ENCODE peak calls at places on chromosome 3, in nine cellular contexts. One of them, this sample, is unnamed. For H3K4me1, the result is how much of the 10 kb centered on the place peaks cover.

GRCh38 chr3:111954228-111954990 is 24.4 kb upstream of the ABHD10 start:
- DNase-seq in PC-3: no peak
- DNase-seq in heart right ventricle: no peak
- DNase-seq in body of pancreas: no peak
- DNase-seq in IMR-90: peak
- DNase-seq in esophagus muscularis mucosa: no peak
- DNase-seq in psoas muscle: no peak
- DNase-seq in HepG2: no peak
- DNase-seq in testis: no peak
- DNase-seq in this sample: no peak

GRCh38 chr3:56269755-56270154 is 198.5 kb downstream of the ERC2 start:
- DNase-seq in PC-3: no peak
- DNase-seq in heart right ventricle: peak
- DNase-seq in body of pancreas: no peak
- DNase-seq in IMR-90: no peak
- DNase-seq in esophagus muscularis mucosa: no peak
- DNase-seq in psoas muscle: no peak
- DNase-seq in HepG2: no peak
- DNase-seq in testis: peak
- DNase-seq in this sample: no peak

GRCh38 chr3:174495231-174495755 is 363.8 kb upstream of the NAALADL2 start:
- DNase-seq in PC-3: no peak
- DNase-seq in heart right ventricle: no peak
- DNase-seq in body of pancreas: no peak
- DNase-seq in IMR-90: peak
- DNase-seq in esophagus muscularis mucosa: no peak
- DNase-seq in psoas muscle: no peak
- DNase-seq in HepG2: no peak
- DNase-seq in testis: no peak
- DNase-seq in this sample: no peak

GRCh38 chr3:31671976-31672375 is 139.3 kb downstream of the STT3B start:
- DNase-seq in PC-3: no peak
- DNase-seq in heart right ventricle: no peak
- DNase-seq in body of pancreas: no peak
- DNase-seq in IMR-90: peak
- DNase-seq in esophagus muscularis mucosa: no peak
- DNase-seq in psoas muscle: no peak
- DNase-seq in HepG2: no peak
- DNase-seq in testis: no peak
- DNase-seq in this sample: no peak

GRCh38 chr3:13972679-13973379 is 93.0 kb upstream of the WNT7A start:
- DNase-seq in PC-3: no peak
- DNase-seq in heart right ventricle: no peak
- DNase-seq in body of pancreas: no peak
- DNase-seq in IMR-90: no peak
- DNase-seq in esophagus muscularis mucosa: no peak
- DNase-seq in psoas muscle: no peak
- DNase-seq in HepG2: no peak
- DNase-seq in testis: no peak
- DNase-seq in this sample: no peak

GRCh38 chr3:27456554-27456953 is 27.6 kb downstream of the SLC4A7 start:
- DNase-seq in PC-3: no peak
- DNase-seq in heart right ventricle: no peak
- DNase-seq in body of pancreas: no peak
- DNase-seq in IMR-90: peak
- DNase-seq in esophagus muscularis mucosa: no peak
- DNase-seq in psoas muscle: no peak
- DNase-seq in HepG2: no peak
- DNase-seq in testis: no peak
- DNase-seq in this sample: no peak

GRCh38 chr3:51692980-51693395 is 13.9 kb upstream of the GRM2 start:
- DNase-seq in PC-3: no peak
- DNase-seq in heart right ventricle: no peak
- DNase-seq in body of pancreas: no peak
- DNase-seq in IMR-90: no peak
- DNase-seq in esophagus muscularis mucosa: no peak
- DNase-seq in psoas muscle: no peak
- DNase-seq in HepG2: no peak
- DNase-seq in testis: no peak
- DNase-seq in this sample: no peak

GRCh38 chr3:137692803-137693431 is 71.2 kb upstream of the SOX14 start:
- DNase-seq in PC-3: peak
- DNase-seq in heart right ventricle: no peak
- DNase-seq in body of pancreas: peak
- DNase-seq in IMR-90: no peak
- DNase-seq in esophagus muscularis mucosa: no peak
- DNase-seq in psoas muscle: peak
- DNase-seq in HepG2: peak
- DNase-seq in testis: peak
- DNase-seq in this sample: no peak

GRCh38 chr3:51642462-51642861 is 28.6 kb upstream of the TEX264 start:
- DNase-seq in PC-3: peak
- DNase-seq in heart right ventricle: no peak
- DNase-seq in body of pancreas: no peak
- DNase-seq in IMR-90: peak
- DNase-seq in esophagus muscularis mucosa: no peak
- DNase-seq in psoas muscle: no peak
- DNase-seq in HepG2: no peak
- DNase-seq in testis: no peak
- DNase-seq in this sample: no peak

GRCh38 chr3:135865085-135865484 is 100.4 kb upstream of the PPP2R3A start:
- DNase-seq in PC-3: no peak
- DNase-seq in heart right ventricle: no peak
- DNase-seq in body of pancreas: no peak
- DNase-seq in IMR-90: peak
- DNase-seq in esophagus muscularis mucosa: no peak
- DNase-seq in psoas muscle: no peak
- DNase-seq in HepG2: no peak
- DNase-seq in testis: no peak
- DNase-seq in this sample: no peak

GRCh38 chr3:121165397-121165837 is 257.4 kb downstream of the STXBP5L start:
- DNase-seq in PC-3: peak
- DNase-seq in heart right ventricle: no peak
- DNase-seq in body of pancreas: no peak
- DNase-seq in IMR-90: no peak
- DNase-seq in esophagus muscularis mucosa: no peak
- DNase-seq in psoas muscle: no peak
- DNase-seq in HepG2: no peak
- DNase-seq in testis: no peak
- DNase-seq in this sample: no peak

GRCh38 chr3:45464336-45464809 is 76.0 kb downstream of the LARS2 start:
- DNase-seq in PC-3: no peak
- DNase-seq in heart right ventricle: peak
- DNase-seq in body of pancreas: no peak
- DNase-seq in IMR-90: peak
- DNase-seq in esophagus muscularis mucosa: peak
- DNase-seq in psoas muscle: no peak
- DNase-seq in HepG2: no peak
- DNase-seq in testis: peak
- DNase-seq in this sample: no peak

GRCh38 chr3:41176554-41176953 is 22.8 kb upstream of the CTNNB1 start:
- DNase-seq in PC-3: no peak
- DNase-seq in heart right ventricle: no peak
- DNase-seq in body of pancreas: no peak
- DNase-seq in IMR-90: no peak
- DNase-seq in esophagus muscularis mucosa: no peak
- DNase-seq in psoas muscle: no peak
- DNase-seq in HepG2: no peak
- DNase-seq in testis: no peak
- DNase-seq in this sample: no peak

GRCh38 chr3:135756016-135756695 is 209.4 kb upstream of the PPP2R3A start:
- DNase-seq in PC-3: no peak
- DNase-seq in heart right ventricle: no peak
- DNase-seq in body of pancreas: no peak
- DNase-seq in IMR-90: no peak
- DNase-seq in esophagus muscularis mucosa: peak
- DNase-seq in psoas muscle: no peak
- DNase-seq in HepG2: no peak
- DNase-seq in testis: no peak
- DNase-seq in this sample: no peak

GRCh38 chr3:111103807-111104206 is 32.2 kb downstream of the NECTIN3 start:
- DNase-seq in PC-3: peak
- DNase-seq in heart right ventricle: no peak
- DNase-seq in body of pancreas: no peak
- DNase-seq in IMR-90: peak
- DNase-seq in esophagus muscularis mucosa: no peak
- DNase-seq in psoas muscle: no peak
- DNase-seq in HepG2: no peak
- DNase-seq in testis: no peak
- DNase-seq in this sample: peak

GRCh38 chr3:50568947-50569749 is at the start of gene HEMK1:
- DNase-seq in PC-3: peak
- DNase-seq in heart right ventricle: peak
- DNase-seq in body of pancreas: peak
- DNase-seq in IMR-90: peak
- DNase-seq in esophagus muscularis mucosa: peak
- DNase-seq in psoas muscle: peak
- DNase-seq in HepG2: peak
- DNase-seq in testis: peak
- DNase-seq in this sample: peak
- TF ChIP-seq CTCF in PC-3: no peak
- TF ChIP-seq CTCF in heart right ventricle: no peak
- TF ChIP-seq CTCF in body of pancreas: no peak
- TF ChIP-seq CTCF in IMR-90: no peak
- TF ChIP-seq CTCF in esophagus muscularis mucosa: no peak
- TF ChIP-seq CTCF in psoas muscle: no peak
- TF ChIP-seq CTCF in HepG2: no peak
- TF ChIP-seq CTCF in testis: no peak
- TF ChIP-seq CTCF in this sample: no peak

GRCh38 chr3:62453448-62453847 is 80.1 kb upstream of the FEZF2 start:
- DNase-seq in PC-3: no peak
- DNase-seq in heart right ventricle: no peak
- DNase-seq in body of pancreas: no peak
- DNase-seq in IMR-90: no peak
- DNase-seq in esophagus muscularis mucosa: no peak
- DNase-seq in psoas muscle: no peak
- DNase-seq in HepG2: no peak
- DNase-seq in testis: no peak
- DNase-seq in this sample: no peak
- H3K4me1 ChIP-seq in PC-3: under half
- H3K4me1 ChIP-seq in heart right ventricle: under half
- H3K4me1 ChIP-seq in body of pancreas: under half
- H3K4me1 ChIP-seq in IMR-90: under half
- H3K4me1 ChIP-seq in esophagus muscularis mucosa: under half
- H3K4me1 ChIP-seq in psoas muscle: under half
- H3K4me1 ChIP-seq in HepG2: under half
- H3K4me1 ChIP-seq in testis: under half
- H3K4me1 ChIP-seq in this sample: under half

DNA sequence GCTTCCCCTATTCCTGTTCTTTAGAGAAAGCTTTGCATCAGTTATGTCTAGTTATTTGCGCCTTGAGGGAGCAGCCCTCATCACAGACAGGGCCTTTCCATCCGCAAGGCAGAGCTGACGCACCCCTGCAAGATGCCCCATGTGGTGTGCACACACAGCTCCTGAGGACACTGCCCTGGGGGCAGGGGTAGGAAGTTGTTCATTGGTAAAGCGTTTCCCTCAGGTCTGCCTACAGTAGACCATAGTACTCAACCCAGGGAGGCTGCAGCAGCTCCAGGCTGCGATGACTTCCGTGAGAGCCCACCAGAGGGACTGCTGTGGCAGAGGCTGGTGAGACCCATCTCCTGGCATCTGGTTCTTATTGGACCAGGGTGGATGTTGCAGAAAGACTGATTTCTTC is 55.1 kb upstream of the PLXNA1 start:
- DNase-seq in PC-3: peak
- DNase-seq in heart right ventricle: no peak
- DNase-seq in body of pancreas: no peak
- DNase-seq in IMR-90: no peak
- DNase-seq in esophagus muscularis mucosa: no peak
- DNase-seq in psoas muscle: no peak
- DNase-seq in HepG2: no peak
- DNase-seq in testis: no peak
- DNase-seq in this sample: no peak
- TF ChIP-seq CTCF in PC-3: no peak
- TF ChIP-seq CTCF in heart right ventricle: no peak
- TF ChIP-seq CTCF in body of pancreas: no peak
- TF ChIP-seq CTCF in IMR-90: no peak
- TF ChIP-seq CTCF in esophagus muscularis mucosa: no peak
- TF ChIP-seq CTCF in psoas muscle: no peak
- TF ChIP-seq CTCF in HepG2: no peak
- TF ChIP-seq CTCF in testis: no peak
- TF ChIP-seq CTCF in this sample: no peak

DNA sequence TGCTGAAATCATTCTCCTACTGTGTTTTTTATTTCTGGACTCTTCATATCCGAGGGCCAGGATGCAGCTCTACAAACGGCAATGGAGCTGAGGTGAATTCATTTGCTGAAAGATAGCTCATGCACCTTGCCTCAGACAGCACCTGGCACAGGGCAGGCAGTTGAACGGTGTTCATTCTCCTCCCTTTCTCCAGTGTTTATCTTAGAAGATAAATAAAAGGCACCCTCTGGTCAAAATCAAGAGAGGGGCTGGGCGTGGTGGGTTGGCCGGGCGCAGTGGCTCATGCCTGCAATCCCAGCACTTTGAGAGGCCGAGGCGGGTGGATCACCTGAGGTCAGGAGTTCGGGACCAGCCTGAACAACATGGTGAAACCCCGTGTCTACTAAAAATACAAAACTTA is 79.3 kb upstream of the LMOD3 start:
- DNase-seq in PC-3: no peak
- DNase-seq in heart right ventricle: no peak
- DNase-seq in body of pancreas: no peak
- DNase-seq in IMR-90: no peak
- DNase-seq in esophagus muscularis mucosa: no peak
- DNase-seq in psoas muscle: no peak
- DNase-seq in HepG2: no peak
- DNase-seq in testis: no peak
- DNase-seq in this sample: no peak
- H3K4me1 ChIP-seq in PC-3: under half
- H3K4me1 ChIP-seq in heart right ventricle: under half
- H3K4me1 ChIP-seq in body of pancreas: under half
- H3K4me1 ChIP-seq in IMR-90: under half
- H3K4me1 ChIP-seq in esophagus muscularis mucosa: under half
- H3K4me1 ChIP-seq in psoas muscle: under half
- H3K4me1 ChIP-seq in HepG2: under half
- H3K4me1 ChIP-seq in testis: under half
- H3K4me1 ChIP-seq in this sample: under half

GRCh38 chr3:127238602-127239001 is 45.7 kb downstream of the PRR23E start:
- DNase-seq in PC-3: peak
- DNase-seq in heart right ventricle: no peak
- DNase-seq in body of pancreas: no peak
- DNase-seq in IMR-90: no peak
- DNase-seq in esophagus muscularis mucosa: no peak
- DNase-seq in psoas muscle: no peak
- DNase-seq in HepG2: no peak
- DNase-seq in testis: no peak
- DNase-seq in this sample: no peak
- TF ChIP-seq CTCF in PC-3: no peak
- TF ChIP-seq CTCF in heart right ventricle: no peak
- TF ChIP-seq CTCF in body of pancreas: no peak
- TF ChIP-seq CTCF in IMR-90: no peak
- TF ChIP-seq CTCF in esophagus muscularis mucosa: no peak
- TF ChIP-seq CTCF in psoas muscle: no peak
- TF ChIP-seq CTCF in HepG2: no peak
- TF ChIP-seq CTCF in testis: no peak
- TF ChIP-seq CTCF in this sample: no peak

This sample was measured in foreskin keratinocyte.